ENCODE peak calls at places on chromosomes 13 and 19, in five cellular contexts. Q, W, N, X and U are unnamed samples.

GRCh38 chr19:5536337-5536894 is 31.3 kb downstream of the TINCR start:
- DNase-seq in Q (peak), W (no peak), N (no peak), X (peak), U (peak)

GRCh38 chr13:43877788-43878187 is 1.8 kb downstream of the CCDC122 start:
- DNase-seq in Q (no peak), W (no peak), N (no peak), X (no peak), U (no peak)

GRCh38 chr13:46124531-46124966 is 19.7 kb upstream of the CPB2 start:
- DNase-seq in Q (no peak), W (no peak), N (no peak), X (no peak), U (no peak)

GRCh38 chr13:32017449-32017848 is 14.1 kb upstream of the FRY start:
- DNase-seq in Q (no peak), W (no peak), N (no peak), X (no peak), U (no peak)

GRCh38 chr19:492091-492531 is 4.2 kb upstream of the MADCAM1 start:
- DNase-seq in Q (no peak), W (peak), N (peak), X (no peak), U (no peak)

GRCh38 chr13:104597554-104598240 is 1531.5 kb upstream of the SLC10A2 start:
- DNase-seq in Q (no peak), W (no peak), N (no peak), X (no peak), U (no peak)

GRCh38 chr13:99886706-99887105 is 84.9 kb downstream of the ZIC5 start:
- DNase-seq in Q (no peak), W (no peak), N (no peak), X (no peak), U (no peak)

GRCh38 chr13:25171517-25172302 is at the start of gene AMER2:
- DNase-seq in Q (no peak), W (no peak), N (no peak), X (peak), U (no peak)

GRCh38 chr19:38685666-38686529 is 38.4 kb downstream of the ACTN4 start:
- DNase-seq in Q (no peak), W (peak), N (no peak), X (no peak), U (no peak)

GRCh38 chr19:46878613-46879375 is 18.0 kb downstream of the ARHGAP35 start:
- DNase-seq in Q (peak), W (no peak), N (no peak), X (peak), U (no peak)

GRCh38 chr19:14432817-14433453 is at the start of gene PKN1:
- DNase-seq in Q (no peak), W (peak), N (no peak), X (peak), U (peak)

GRCh38 chr19:677601-678380 is 1.6 kb downstream of the FSTL3 start:
- DNase-seq in Q (peak), W (no peak), N (no peak), X (no peak), U (no peak)

GRCh38 chr19:13156968-13157882 is 7.0 kb downstream of the IER2 start:
- DNase-seq in Q (no peak), W (no peak), N (no peak), X (no peak), U (no peak)

GRCh38 chr19:45569619-45570421 is 14.8 kb downstream of the OPA3 start:
- DNase-seq in Q (no peak), W (peak), N (peak), X (no peak), U (peak)

GRCh38 chr13:110605132-110605531 is 10.2 kb upstream of the NAXD start:
- DNase-seq in Q (no peak), W (no peak), N (no peak), X (no peak), U (no peak)

GRCh38 chr19:18969953-18970659 is 29.1 kb upstream of the HOMER3 start:
- DNase-seq in Q (no peak), W (no peak), N (no peak), X (no peak), U (no peak)

GRCh38 chr19:1390594-1391423 is 7.1 kb downstream of the NDUFS7 start:
- DNase-seq in Q (no peak), W (no peak), N (no peak), X (no peak), U (no peak)

GRCh38 chr13:102012299-102013293 is 389.3 kb downstream of the FGF14 start:
- DNase-seq in Q (no peak), W (no peak), N (no peak), X (no peak), U (no peak)

GRCh38 chr19:47095707-47096704 is 17.6 kb downstream of the ZC3H4 start:
- DNase-seq in Q (peak), W (no peak), N (no peak), X (no peak), U (peak)

GRCh38 chr19:35704218-35704617 is at the start of gene ZBTB32:
- DNase-seq in Q (no peak), W (peak), N (no peak), X (no peak), U (no peak)

GRCh38 chr13:81639984-81640582 is 1299.2 kb upstream of the SPRY2 start:
- DNase-seq in Q (peak), W (no peak), N (no peak), X (no peak), U (no peak)

GRCh38 chr19:5128251-5128931 is 159.5 kb downstream of the KDM4B start:
- DNase-seq in Q (peak), W (peak), N (no peak), X (peak), U (peak)

GRCh38 chr19:10270180-10270615 is 722 bp upstream of the ICAM1 start:
- DNase-seq in Q (no peak), W (peak), N (peak), X (peak), U (peak)

GRCh38 chr13:51364404-51365008 is 25.0 kb downstream of the SERPINE3 start:
- DNase-seq in Q (peak), W (no peak), N (no peak), X (no peak), U (no peak)

GRCh38 chr19:49294401-49294800 is 30.6 kb downstream of the SLC6A16 start:
- DNase-seq in Q (no peak), W (no peak), N (no peak), X (no peak), U (no peak)